ENCODE peak calls at places on chromosomes 16 and 17, in ten cellular contexts. One of them, this sample, is unnamed.

GRCh38 chr16:88376835-88377726 is 5.7 kb upstream of the ZNF469 start:
- DNase-seq in substantia nigra: no peak
- DNase-seq in Caki2: no peak
- DNase-seq in HFFc6: peak
- DNase-seq in ACHN: no peak
- DNase-seq in SHP77: no peak
- DNase-seq in HT1080: no peak
- DNase-seq in activated CD4-positive, alpha-beta T cell treated with anti-CD3 and anti-CD28 coated beads for 36 hours: no peak
- DNase-seq in stimulated activated naive B cell treated with anti-CD40 and anti-IgM and Interleukin-4, amounts not matched to agents 10 μg/mL and 1 μg/mL and 100 μg/mL, for 72 hours: no peak
- DNase-seq in T-cell: no peak
- DNase-seq in this sample: no peak

GRCh38 chr16:8853150-8853549 is 15.7 kb downstream of the CARHSP1 start:
- DNase-seq in substantia nigra: no peak
- DNase-seq in Caki2: no peak
- DNase-seq in HFFc6: no peak
- DNase-seq in ACHN: no peak
- DNase-seq in SHP77: no peak
- DNase-seq in HT1080: no peak
- DNase-seq in activated CD4-positive, alpha-beta T cell treated with anti-CD3 and anti-CD28 coated beads for 36 hours: no peak
- DNase-seq in stimulated activated naive B cell treated with anti-CD40 and anti-IgM and Interleukin-4, amounts not matched to agents 10 μg/mL and 1 μg/mL and 100 μg/mL, for 72 hours: no peak
- DNase-seq in T-cell: no peak
- DNase-seq in this sample: no peak

GRCh38 chr17:73956169-73956568 is 247.3 kb upstream of the RPL38 start:
- DNase-seq in substantia nigra: no peak
- DNase-seq in Caki2: no peak
- DNase-seq in HFFc6: no peak
- DNase-seq in ACHN: no peak
- DNase-seq in SHP77: no peak
- DNase-seq in HT1080: no peak
- DNase-seq in activated CD4-positive, alpha-beta T cell treated with anti-CD3 and anti-CD28 coated beads for 36 hours: no peak
- DNase-seq in stimulated activated naive B cell treated with anti-CD40 and anti-IgM and Interleukin-4, amounts not matched to agents 10 μg/mL and 1 μg/mL and 100 μg/mL, for 72 hours: no peak
- DNase-seq in T-cell: no peak
- DNase-seq in this sample: no peak

GRCh38 chr16:86156155-86156554 is 257.2 kb downstream of the IRF8 start:
- DNase-seq in substantia nigra: no peak
- DNase-seq in Caki2: no peak
- DNase-seq in HFFc6: no peak
- DNase-seq in ACHN: no peak
- DNase-seq in SHP77: no peak
- DNase-seq in HT1080: no peak
- DNase-seq in activated CD4-positive, alpha-beta T cell treated with anti-CD3 and anti-CD28 coated beads for 36 hours: no peak
- DNase-seq in stimulated activated naive B cell treated with anti-CD40 and anti-IgM and Interleukin-4, amounts not matched to agents 10 μg/mL and 1 μg/mL and 100 μg/mL, for 72 hours: no peak
- DNase-seq in T-cell: no peak
- DNase-seq in this sample: no peak

GRCh38 chr17:66661411-66661843 is 173.5 kb upstream of the CACNG5 start:
- DNase-seq in substantia nigra: no peak
- DNase-seq in Caki2: peak
- DNase-seq in HFFc6: peak
- DNase-seq in ACHN: peak
- DNase-seq in SHP77: no peak
- DNase-seq in HT1080: peak
- DNase-seq in activated CD4-positive, alpha-beta T cell treated with anti-CD3 and anti-CD28 coated beads for 36 hours: peak
- DNase-seq in stimulated activated naive B cell treated with anti-CD40 and anti-IgM and Interleukin-4, amounts not matched to agents 10 μg/mL and 1 μg/mL and 100 μg/mL, for 72 hours: no peak
- DNase-seq in T-cell: no peak
- DNase-seq in this sample: peak

GRCh38 chr16:81562174-81562849 is 117.7 kb downstream of the CMIP start:
- DNase-seq in substantia nigra: no peak
- DNase-seq in Caki2: no peak
- DNase-seq in HFFc6: no peak
- DNase-seq in ACHN: no peak
- DNase-seq in SHP77: no peak
- DNase-seq in HT1080: no peak
- DNase-seq in activated CD4-positive, alpha-beta T cell treated with anti-CD3 and anti-CD28 coated beads for 36 hours: no peak
- DNase-seq in stimulated activated naive B cell treated with anti-CD40 and anti-IgM and Interleukin-4, amounts not matched to agents 10 μg/mL and 1 μg/mL and 100 μg/mL, for 72 hours: no peak
- DNase-seq in T-cell: no peak
- DNase-seq in this sample: no peak

GRCh38 chr17:10268005-10268404 is 69.6 kb upstream of the GAS7 start:
- DNase-seq in substantia nigra: no peak
- DNase-seq in Caki2: no peak
- DNase-seq in HFFc6: no peak
- DNase-seq in ACHN: no peak
- DNase-seq in SHP77: no peak
- DNase-seq in HT1080: no peak
- DNase-seq in activated CD4-positive, alpha-beta T cell treated with anti-CD3 and anti-CD28 coated beads for 36 hours: no peak
- DNase-seq in stimulated activated naive B cell treated with anti-CD40 and anti-IgM and Interleukin-4, amounts not matched to agents 10 μg/mL and 1 μg/mL and 100 μg/mL, for 72 hours: no peak
- DNase-seq in T-cell: no peak
- DNase-seq in this sample: no peak

GRCh38 chr16:57775661-57776469 is 26.4 kb downstream of the KIFC3 start:
- DNase-seq in substantia nigra: peak
- DNase-seq in Caki2: no peak
- DNase-seq in HFFc6: no peak
- DNase-seq in ACHN: no peak
- DNase-seq in SHP77: peak
- DNase-seq in HT1080: no peak
- DNase-seq in activated CD4-positive, alpha-beta T cell treated with anti-CD3 and anti-CD28 coated beads for 36 hours: no peak
- DNase-seq in stimulated activated naive B cell treated with anti-CD40 and anti-IgM and Interleukin-4, amounts not matched to agents 10 μg/mL and 1 μg/mL and 100 μg/mL, for 72 hours: no peak
- DNase-seq in T-cell: no peak
- DNase-seq in this sample: no peak

GRCh38 chr16:71637398-71637797 is 11.4 kb downstream of the MARVELD3 start:
- DNase-seq in substantia nigra: no peak
- DNase-seq in Caki2: no peak
- DNase-seq in HFFc6: peak
- DNase-seq in ACHN: no peak
- DNase-seq in SHP77: no peak
- DNase-seq in HT1080: no peak
- DNase-seq in activated CD4-positive, alpha-beta T cell treated with anti-CD3 and anti-CD28 coated beads for 36 hours: no peak
- DNase-seq in stimulated activated naive B cell treated with anti-CD40 and anti-IgM and Interleukin-4, amounts not matched to agents 10 μg/mL and 1 μg/mL and 100 μg/mL, for 72 hours: no peak
- DNase-seq in T-cell: no peak
- DNase-seq in this sample: no peak

This sample was measured in SW480.